ENCODE peak calls at places on chromosomes 11 and 22, in four cellular contexts. N is PC-9, J is fibroblast of pulmonary artery, R is fibroblast of lung. I is an unnamed sample.

GRCh38 chr22:42621505-42622002 is 6.9 kb upstream of the POLDIP3 start:
- DNase-seq in N (peak), J (peak), R (peak), I (peak)

GRCh38 chr22:36328635-36329216 is 59.0 kb downstream of the MYH9 start:
- DNase-seq in N (peak), J (peak), R (peak), I (no peak)

GRCh38 chr11:67303989-67304411 is 670 bp downstream of the SSH3 start:
- DNase-seq in N (peak), J (no peak), R (peak), I (peak)

GRCh38 chr22:20558534-20558933 is 51.1 kb downstream of the MED15 start:
- DNase-seq in N (no peak), J (no peak), R (no peak), I (no peak)

GRCh38 chr11:123616505-123617198 is 37.8 kb downstream of the SCN3B start:
- DNase-seq in N (no peak), J (peak), R (peak), I (no peak)

GRCh38 chr11:18936002-18936673 is 3.1 kb downstream of the MRGPRX1 start:
- DNase-seq in N (no peak), J (no peak), R (no peak), I (no peak)

GRCh38 chr11:44589301-44589700 is 23.8 kb downstream of the CD82 start:
- DNase-seq in N (no peak), J (peak), R (peak), I (no peak)

GRCh38 chr11:8309862-8310261 is 46.2 kb upstream of the LMO1 start:
- DNase-seq in N (no peak), J (no peak), R (no peak), I (no peak)

GRCh38 chr11:70688142-70688541 is 289.8 kb downstream of the CTTN start:
- DNase-seq in N (no peak), J (no peak), R (no peak), I (peak)

GRCh38 chr11:62705401-62705800 is 1.8 kb downstream of the BSCL2 start:
- DNase-seq in N (peak), J (no peak), R (peak), I (peak)

GRCh38 chr22:33380789-33381530 is 322.8 kb upstream of the SYN3 start:
- DNase-seq in N (no peak), J (peak), R (peak), I (no peak)

GRCh38 chr11:45450189-45450588 is 164.0 kb upstream of the SYT13 start:
- DNase-seq in N (no peak), J (peak), R (peak), I (no peak)

GRCh38 chr22:43867839-43868652 is 5.7 kb upstream of the SULT4A1 start:
- DNase-seq in N (peak), J (peak), R (peak), I (peak)

GRCh38 chr22:37563153-37564081 is 3.1 kb downstream of the CDC42EP1 start:
- DNase-seq in N (peak), J (peak), R (peak), I (peak)

GRCh38 chr22:35313311-35314121 is 13.8 kb downstream of the TOM1 start:
- DNase-seq in N (peak), J (peak), R (peak), I (peak)

GRCh38 chr11:129785383-129786111 is 30.1 kb upstream of the TMEM45B start:
- DNase-seq in N (no peak), J (peak), R (peak), I (no peak)

GRCh38 chr11:83033972-83034672 is 37.6 kb downstream of the RAB30 start:
- DNase-seq in N (peak), J (peak), R (peak), I (peak)

GRCh38 chr11:68383976-68384501 is 71.6 kb downstream of the LRP5 start:
- DNase-seq in N (peak), J (peak), R (peak), I (no peak)

GRCh38 chr22:43031617-43032016 is 16.7 kb upstream of the PACSIN2 start:
- DNase-seq in N (no peak), J (no peak), R (no peak), I (no peak)

GRCh38 chr11:117466966-117467365 is 139.3 kb downstream of the CEP164 start:
- DNase-seq in N (no peak), J (no peak), R (no peak), I (no peak)

GRCh38 chr11:87063982-87064381 is 26.2 kb downstream of the TMEM135 start:
- DNase-seq in N (no peak), J (peak), R (peak), I (no peak)

GRCh38 chr11:44619931-44620725 is 54.7 kb downstream of the CD82 start:
- DNase-seq in N (no peak), J (no peak), R (no peak), I (no peak)

GRCh38 chr11:113507341-113507740 is 32.1 kb upstream of the DRD2 start:
- DNase-seq in N (no peak), J (no peak), R (no peak), I (no peak)

GRCh38 chr11:75434886-75435570 is 2.0 kb upstream of the KLHL35 start:
- DNase-seq in N (no peak), J (no peak), R (no peak), I (peak)

GRCh38 chr11:111454561-111455192 is 57.5 kb downstream of the BTG4 start:
- DNase-seq in N (peak), J (peak), R (peak), I (peak)
- TF ChIP-seq CTCF in N (peak), J (peak), R (peak), I (no peak)

DNA sequence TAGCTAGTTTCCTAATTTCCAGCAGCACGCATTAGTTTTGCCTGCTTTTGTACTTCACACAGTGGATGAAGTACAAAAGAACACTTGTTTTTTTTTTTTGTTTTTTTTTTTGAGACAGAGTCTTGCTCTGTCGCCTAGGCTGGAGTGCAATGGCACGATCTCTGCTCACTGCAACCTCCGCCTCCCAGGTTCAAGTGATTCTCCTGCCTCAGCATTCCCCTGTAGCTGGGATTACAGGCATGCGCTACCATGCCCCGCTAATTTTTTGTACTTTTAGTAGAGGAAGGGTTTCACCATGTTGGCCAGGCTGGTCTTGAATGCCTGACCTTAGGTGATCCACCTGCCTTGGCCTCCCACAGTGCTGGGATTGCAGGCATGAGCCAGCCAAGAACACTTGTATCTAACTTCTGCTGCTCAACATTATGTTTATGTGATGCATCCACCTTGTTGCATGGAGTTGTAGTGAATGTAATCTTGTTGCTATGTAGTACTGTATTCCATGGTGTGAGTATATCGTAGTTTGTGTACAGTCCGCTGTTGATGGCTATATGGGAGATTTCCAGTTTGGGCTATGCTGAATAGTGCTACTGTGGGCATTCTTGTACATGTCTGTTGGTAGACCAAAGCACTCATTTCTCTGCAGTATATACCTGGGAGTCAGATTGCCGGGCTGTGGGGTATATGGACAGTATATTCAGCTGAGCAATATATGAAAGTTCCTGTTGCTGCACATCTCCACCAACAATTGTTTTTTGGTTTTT is 17.3 kb downstream of the PACS1 start:
- DNase-seq in N (no peak), J (no peak), R (no peak), I (no peak)
- H3K4me3 ChIP-seq in N (no peak), J (no peak), R (no peak), I (no peak)

DNA sequence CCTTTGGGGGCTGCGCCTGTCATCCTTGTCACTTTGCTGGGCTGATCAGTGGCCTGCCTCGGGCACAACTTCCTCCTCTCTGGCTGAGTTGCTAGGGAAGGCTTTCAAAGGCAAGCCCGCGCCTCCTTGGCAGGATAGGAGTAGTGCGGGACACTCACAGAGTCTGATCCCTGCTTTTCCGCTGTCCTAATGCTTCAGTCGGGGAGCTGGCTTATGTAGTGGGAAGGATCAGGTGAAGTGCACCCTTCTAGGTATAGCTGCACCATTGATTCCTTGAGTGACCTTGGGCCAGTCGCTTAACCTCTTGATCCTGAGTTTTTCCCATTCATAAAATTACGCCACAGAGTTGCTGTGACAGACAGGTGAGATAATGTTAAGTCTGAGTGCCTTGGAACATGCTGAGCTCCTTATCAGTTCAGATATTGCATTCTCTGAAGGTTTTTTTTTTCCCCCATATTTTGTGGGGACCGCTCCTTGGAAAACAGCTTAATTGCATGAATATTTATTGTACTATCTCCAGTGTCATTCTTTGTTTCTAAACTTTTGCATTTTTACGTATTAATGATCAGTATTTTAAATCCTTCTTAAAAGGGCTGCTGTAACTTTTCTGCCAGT is 943 bp downstream of the IPO7 start:
- DNase-seq in N (no peak), J (no peak), R (no peak), I (no peak)
- TF ChIP-seq CTCF in N (no peak), J (no peak), R (no peak), I (no peak)

GRCh38 chr11:94649925-94650623 is 82.9 kb downstream of the PIWIL4 start:
- DNase-seq in N (no peak), J (no peak), R (peak), I (no peak)

GRCh38 chr11:94649254-94649653 is 82.1 kb downstream of the PIWIL4 start:
- DNase-seq in N (no peak), J (no peak), R (no peak), I (no peak)

GRCh38 chr11:94648789-94649188 is 81.6 kb downstream of the PIWIL4 start:
- DNase-seq in N (no peak), J (no peak), R (no peak), I (no peak)

GRCh38 chr11:94652735-94653284 is 85.6 kb downstream of the PIWIL4 start:
- DNase-seq in N (no peak), J (no peak), R (no peak), I (no peak)

GRCh38 chr11:94650756-94651155 is 83.6 kb downstream of the PIWIL4 start:
- DNase-seq in N (no peak), J (peak), R (no peak), I (peak)
- H3K4me3 ChIP-seq in N (no peak), J (no peak), R (no peak), I (no peak)

GRCh38 chr11:1387521-1387920 is 2.2 kb upstream of the BRSK2 start:
- DNase-seq in N (no peak), J (no peak), R (no peak), I (no peak)

GRCh38 chr11:1389932-1390587 is at the start of gene BRSK2:
- DNase-seq in N (no peak), J (no peak), R (no peak), I (no peak)

GRCh38 chr11:1389103-1389931 is 417 bp upstream of the BRSK2 start:
- DNase-seq in N (peak), J (peak), R (peak), I (peak)

GRCh38 chr11:1387961-1388762 is 1.6 kb upstream of the BRSK2 start:
- DNase-seq in N (peak), J (no peak), R (no peak), I (no peak)

DNA sequence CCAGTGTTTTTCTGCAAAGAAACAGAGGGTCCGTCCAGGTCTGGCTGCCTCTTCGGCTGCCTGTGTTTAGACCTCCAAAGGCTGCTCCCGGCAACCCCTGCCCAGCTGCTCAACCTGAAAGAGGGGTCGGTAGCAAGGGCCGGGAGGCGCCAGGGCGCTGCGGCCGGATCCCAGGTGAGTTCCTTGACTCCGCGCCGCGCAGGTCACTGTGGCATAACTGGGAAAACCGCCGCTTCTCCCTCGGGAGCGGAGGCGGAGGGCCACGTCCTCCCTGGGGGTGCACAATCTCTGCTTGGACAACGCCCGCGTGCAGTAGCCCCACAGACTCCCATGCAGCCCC is 1.0 kb upstream of the BRSK2 start:
- DNase-seq in N (no peak), J (no peak), R (peak), I (no peak)
- TF ChIP-seq CTCF in N (no peak), J (no peak), R (no peak), I (no peak)

GRCh38 chr11:569273-569885 is 6.9 kb upstream of the PHRF1 start:
- DNase-seq in N (no peak), J (no peak), R (no peak), I (no peak)
- H3K4me3 ChIP-seq in N (peak), J (peak), R (peak), I (peak)

DNA sequence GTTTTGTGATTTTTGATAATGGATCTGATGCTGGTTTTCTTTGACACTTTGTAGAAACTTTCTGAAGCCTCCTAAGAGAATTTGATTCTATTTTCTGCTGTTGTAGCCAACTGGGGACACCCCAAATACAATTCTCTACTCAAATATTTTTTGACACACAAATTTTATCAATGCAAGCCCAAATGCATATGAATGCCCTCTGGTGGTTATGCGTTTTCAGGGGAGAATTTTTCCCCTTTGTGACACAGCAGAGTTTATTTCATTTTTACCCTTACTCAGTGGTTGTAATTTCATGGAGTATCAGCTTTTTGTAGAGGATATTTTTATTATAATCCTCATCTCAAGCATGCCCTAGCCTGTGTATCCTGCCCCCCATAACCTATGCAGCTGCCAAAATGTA is 44.7 kb upstream of the MTMR2 start:
- DNase-seq in N (no peak), J (peak), R (no peak), I (no peak)
- TF ChIP-seq CTCF in N (peak), J (peak), R (peak), I (no peak)

GRCh38 chr11:108562746-108563581 is 30.6 kb downstream of the EXPH5 start:
- DNase-seq in N (peak), J (no peak), R (peak), I (no peak)
- H3K4me3 ChIP-seq in N (no peak), J (no peak), R (no peak), I (no peak)

I was measured in mucosa of descending colon.